ENCODE peak calls at places on chromosomes 5 and 9, in eight cellular contexts. One of them, this sample, is unnamed.

GRCh38 chr9:78539188-78539587 is 242.3 kb downstream of the PSAT1 start:
- DNase-seq in heart left ventricle: no peak
- DNase-seq in midbrain: no peak
- DNase-seq in mesenchymal stem cell: no peak
- DNase-seq in omental fat pad: no peak
- DNase-seq in HFFc6: no peak
- DNase-seq in NCI-H446 treated with DMSO at 0.1 percent for 48 hours: no peak
- DNase-seq in fibroblast of the aortic adventitia: no peak
- DNase-seq in this sample: no peak

GRCh38 chr5:14686517-14686916 is 22.0 kb downstream of the OTULIN start:
- DNase-seq in NCI-H446 treated with DMSO at 0.1 percent for 48 hours: no peak
- DNase-seq in HFFc6: no peak
- DNase-seq in omental fat pad: no peak
- DNase-seq in midbrain: no peak
- DNase-seq in heart left ventricle: no peak
- DNase-seq in fibroblast of the aortic adventitia: no peak
- DNase-seq in mesenchymal stem cell: no peak
- DNase-seq in this sample: no peak

GRCh38 chr9:2022560-2022959 is 7.4 kb downstream of the SMARCA2 start:
- DNase-seq in mesenchymal stem cell: no peak
- DNase-seq in fibroblast of the aortic adventitia: no peak
- DNase-seq in midbrain: no peak
- DNase-seq in HFFc6: peak
- DNase-seq in heart left ventricle: no peak
- DNase-seq in omental fat pad: no peak
- DNase-seq in NCI-H446 treated with DMSO at 0.1 percent for 48 hours: no peak
- DNase-seq in this sample: no peak

GRCh38 chr9:114507726-114508125 is 2.5 kb upstream of the WHRN start:
- DNase-seq in heart left ventricle: no peak
- DNase-seq in midbrain: peak
- DNase-seq in omental fat pad: no peak
- DNase-seq in HFFc6: peak
- DNase-seq in NCI-H446 treated with DMSO at 0.1 percent for 48 hours: no peak
- DNase-seq in fibroblast of the aortic adventitia: peak
- DNase-seq in mesenchymal stem cell: peak
- DNase-seq in this sample: no peak

GRCh38 chr5:123365163-123365562 is 58.0 kb downstream of the CEP120 start:
- DNase-seq in HFFc6: no peak
- DNase-seq in heart left ventricle: no peak
- DNase-seq in NCI-H446 treated with DMSO at 0.1 percent for 48 hours: no peak
- DNase-seq in fibroblast of the aortic adventitia: peak
- DNase-seq in mesenchymal stem cell: no peak
- DNase-seq in omental fat pad: no peak
- DNase-seq in midbrain: no peak
- DNase-seq in this sample: no peak

GRCh38 chr5:133293953-133294352 is 242.1 kb downstream of the HSPA4 start:
- DNase-seq in midbrain: no peak
- DNase-seq in HFFc6: no peak
- DNase-seq in fibroblast of the aortic adventitia: no peak
- DNase-seq in mesenchymal stem cell: no peak
- DNase-seq in omental fat pad: no peak
- DNase-seq in NCI-H446 treated with DMSO at 0.1 percent for 48 hours: no peak
- DNase-seq in heart left ventricle: no peak
- DNase-seq in this sample: no peak

GRCh38 chr9:127776195-127776918 is 2.1 kb downstream of the SH2D3C start:
- DNase-seq in fibroblast of the aortic adventitia: no peak
- DNase-seq in HFFc6: no peak
- DNase-seq in omental fat pad: no peak
- DNase-seq in midbrain: no peak
- DNase-seq in heart left ventricle: peak
- DNase-seq in mesenchymal stem cell: no peak
- DNase-seq in NCI-H446 treated with DMSO at 0.1 percent for 48 hours: no peak
- DNase-seq in this sample: no peak

GRCh38 chr9:85554349-85554748 is 187.4 kb downstream of the AGTPBP1 start:
- DNase-seq in HFFc6: no peak
- DNase-seq in mesenchymal stem cell: no peak
- DNase-seq in midbrain: no peak
- DNase-seq in omental fat pad: no peak
- DNase-seq in heart left ventricle: no peak
- DNase-seq in fibroblast of the aortic adventitia: no peak
- DNase-seq in NCI-H446 treated with DMSO at 0.1 percent for 48 hours: no peak
- DNase-seq in this sample: no peak

GRCh38 chr9:113879318-113879717 is 3.2 kb downstream of the ZNF618 start:
- DNase-seq in NCI-H446 treated with DMSO at 0.1 percent for 48 hours: no peak
- DNase-seq in heart left ventricle: no peak
- DNase-seq in omental fat pad: no peak
- DNase-seq in fibroblast of the aortic adventitia: peak
- DNase-seq in HFFc6: no peak
- DNase-seq in mesenchymal stem cell: no peak
- DNase-seq in midbrain: no peak
- DNase-seq in this sample: no peak

GRCh38 chr5:125410501-125411162 is 664.2 kb upstream of the ZNF608 start:
- DNase-seq in fibroblast of the aortic adventitia: peak
- DNase-seq in midbrain: peak
- DNase-seq in HFFc6: peak
- DNase-seq in mesenchymal stem cell: peak
- DNase-seq in NCI-H446 treated with DMSO at 0.1 percent for 48 hours: peak
- DNase-seq in omental fat pad: no peak
- DNase-seq in heart left ventricle: no peak
- DNase-seq in this sample: no peak

GRCh38 chr5:108983456-108984092 is 235.9 kb downstream of the FER start:
- DNase-seq in midbrain: no peak
- DNase-seq in NCI-H446 treated with DMSO at 0.1 percent for 48 hours: no peak
- DNase-seq in fibroblast of the aortic adventitia: no peak
- DNase-seq in HFFc6: peak
- DNase-seq in omental fat pad: no peak
- DNase-seq in heart left ventricle: no peak
- DNase-seq in mesenchymal stem cell: no peak
- DNase-seq in this sample: no peak

GRCh38 chr5:120682851-120683250 is 218.8 kb downstream of the PRR16 start:
- DNase-seq in HFFc6: peak
- DNase-seq in mesenchymal stem cell: peak
- DNase-seq in omental fat pad: no peak
- DNase-seq in heart left ventricle: no peak
- DNase-seq in fibroblast of the aortic adventitia: peak
- DNase-seq in midbrain: no peak
- DNase-seq in NCI-H446 treated with DMSO at 0.1 percent for 48 hours: no peak
- DNase-seq in this sample: no peak

GRCh38 chr5:82422751-82423181 is 144.6 kb upstream of the RPS23 start:
- DNase-seq in fibroblast of the aortic adventitia: peak
- DNase-seq in mesenchymal stem cell: no peak
- DNase-seq in omental fat pad: peak
- DNase-seq in heart left ventricle: peak
- DNase-seq in midbrain: no peak
- DNase-seq in NCI-H446 treated with DMSO at 0.1 percent for 48 hours: no peak
- DNase-seq in HFFc6: no peak
- DNase-seq in this sample: no peak

GRCh38 chr5:156706631-156707030 is 143.5 kb upstream of the PPP1R2B start:
- DNase-seq in heart left ventricle: no peak
- DNase-seq in omental fat pad: no peak
- DNase-seq in HFFc6: no peak
- DNase-seq in midbrain: no peak
- DNase-seq in NCI-H446 treated with DMSO at 0.1 percent for 48 hours: no peak
- DNase-seq in fibroblast of the aortic adventitia: no peak
- DNase-seq in mesenchymal stem cell: no peak
- DNase-seq in this sample: no peak

GRCh38 chr9:122116448-122117173 is 23.5 kb upstream of the TTLL11 start:
- DNase-seq in NCI-H446 treated with DMSO at 0.1 percent for 48 hours: no peak
- DNase-seq in omental fat pad: no peak
- DNase-seq in HFFc6: no peak
- DNase-seq in midbrain: no peak
- DNase-seq in mesenchymal stem cell: no peak
- DNase-seq in heart left ventricle: no peak
- DNase-seq in fibroblast of the aortic adventitia: no peak
- DNase-seq in this sample: no peak